ENCODE peak calls at places on chromosomes 11 and 22, in ten cellular contexts. P is D341Med; T is naive thymus-derived CD4-positive, alpha-beta T cell; D is GM18507; O is BJ; C is lower leg skin; U is T-helper 9 cell; B is cardiac fibroblast; Z is HCT116; X is activated effector memory CD4-positive, alpha-beta T cell treated with anti-CD3 and anti-CD28 coated beads, Interleukin-2, amount 50 U/mL, for 16 hours. W is an unnamed sample.

GRCh38 chr22:45163074-45163416 is 680 bp upstream of the NUP50 start:
- DNase-seq in P (peak), U (no peak), O (no peak), D (no peak), C (no peak), B (peak), Z (no peak), T (no peak), X (no peak), W (peak)

GRCh38 chr11:79047980-79048379 is 392.9 kb downstream of the TENM4 start:
- DNase-seq in U (no peak), Z (no peak), T (no peak), O (no peak), X (no peak), P (no peak), B (no peak), D (no peak), C (no peak), W (no peak)

GRCh38 chr11:70364745-70365535 is 33.4 kb upstream of the CTTN start:
- DNase-seq in D (no peak), U (peak), P (no peak), Z (no peak), T (peak), C (peak), B (no peak), X (peak), O (no peak), W (no peak)

GRCh38 chr22:29482726-29483125 is 2.7 kb downstream of the NEFH start:
- DNase-seq in B (no peak), U (no peak), O (no peak), C (peak), X (no peak), D (no peak), Z (no peak), T (no peak), P (no peak), W (no peak)

GRCh38 chr11:103170865-103171264 is 61.6 kb downstream of the DYNC2H1 start:
- DNase-seq in C (no peak), X (no peak), D (no peak), T (no peak), U (no peak), P (no peak), Z (no peak), O (peak), B (peak), W (no peak)

GRCh38 chr11:23590909-23591308 is 730.6 kb upstream of the CCDC179 start:
- DNase-seq in U (no peak), D (no peak), P (no peak), O (no peak), X (no peak), B (no peak), T (no peak), Z (no peak), C (no peak), W (no peak)

GRCh38 chr22:30617819-30618218 is 10.8 kb downstream of the TCN2 start:
- DNase-seq in D (no peak), O (no peak), C (no peak), T (no peak), U (no peak), B (no peak), X (no peak), Z (no peak), P (no peak), W (no peak)

GRCh38 chr22:25208743-25209505 is 9.3 kb downstream of the CRYBB3 start:
- DNase-seq in D (no peak), B (no peak), T (no peak), U (no peak), Z (no peak), O (no peak), X (no peak), P (no peak), C (no peak), W (no peak)

GRCh38 chr11:74257934-74258553 is 53.4 kb downstream of the P4HA3 start:
- DNase-seq in B (peak), U (no peak), T (no peak), O (no peak), X (no peak), C (no peak), Z (no peak), D (no peak), P (no peak), W (no peak)

GRCh38 chr11:118312328-118312727 is 7.8 kb downstream of the CD3E start:
- DNase-seq in U (no peak), B (no peak), C (no peak), T (no peak), O (no peak), X (no peak), D (no peak), Z (no peak), P (no peak), W (no peak)

GRCh38 chr11:70608568-70609314 is 210.4 kb downstream of the CTTN start:
- DNase-seq in X (no peak), T (no peak), O (no peak), Z (no peak), P (no peak), C (no peak), D (no peak), U (no peak), B (peak), W (peak)

GRCh38 chr11:98137437-98137836 is 883.3 kb upstream of the CNTN5 start:
- DNase-seq in P (no peak), D (no peak), T (no peak), O (no peak), Z (no peak), U (no peak), X (no peak), C (no peak), B (peak), W (no peak)

GRCh38 chr11:61026121-61027031 is 54.9 kb downstream of the CD6 start:
- DNase-seq in C (no peak), D (no peak), B (no peak), O (no peak), Z (no peak), X (peak), T (peak), P (no peak), U (peak), W (no peak)

GRCh38 chr22:47382164-47382890 is 619.9 kb downstream of the TBC1D22A start:
- DNase-seq in T (no peak), X (peak), Z (no peak), O (no peak), D (no peak), U (no peak), C (peak), P (no peak), B (no peak), W (no peak)

GRCh38 chr22:28791124-28791523 is 9.2 kb downstream of the XBP1 start:
- DNase-seq in X (no peak), U (no peak), O (no peak), P (no peak), B (no peak), D (no peak), C (peak), Z (no peak), T (no peak), W (no peak)

GRCh38 chr11:35785287-35786167 is 123.0 kb downstream of the TRIM44 start:
- DNase-seq in T (no peak), X (no peak), B (peak), D (no peak), Z (no peak), U (no peak), C (no peak), O (no peak), P (no peak), W (no peak)

GRCh38 chr22:38982008-38982927 is at the start of gene APOBEC3B:
- DNase-seq in T (peak), O (peak), C (peak), U (peak), P (no peak), B (peak), D (peak), Z (peak), X (peak), W (no peak)

GRCh38 chr22:42533638-42533977 is 14.0 kb upstream of the RRP7A start:
- DNase-seq in D (no peak), T (no peak), U (no peak), O (no peak), B (no peak), X (no peak), Z (no peak), C (no peak), P (no peak), W (no peak)

GRCh38 chr11:68036717-68037239 is 2.0 kb upstream of the TCIRG1 start:
- DNase-seq in D (no peak), O (no peak), U (no peak), X (no peak), Z (no peak), T (no peak), B (no peak), P (no peak), C (no peak), W (no peak)

GRCh38 chr11:122910775-122911174 is 28.2 kb downstream of the JHY start:
- DNase-seq in T (no peak), D (no peak), B (peak), X (no peak), U (no peak), Z (peak), P (no peak), C (no peak), O (no peak), W (peak)

GRCh38 chr11:72573380-72573949 is 100.8 kb downstream of the PDE2A start:
- DNase-seq in Z (peak), U (no peak), T (peak), O (no peak), P (peak), B (peak), D (no peak), C (peak), X (peak), W (no peak)

GRCh38 chr11:81869337-81870065 is 864.2 kb downstream of the FAM181B start:
- DNase-seq in U (peak), T (peak), Z (no peak), D (peak), B (peak), P (no peak), C (no peak), X (peak), O (no peak), W (no peak)

GRCh38 chr11:78504708-78505107 is 70.0 kb downstream of the NARS2 start:
- DNase-seq in B (no peak), C (no peak), P (no peak), D (no peak), X (no peak), U (no peak), O (no peak), T (no peak), Z (no peak), W (no peak)

GRCh38 chr11:92296138-92296515 is 71.5 kb downstream of the FAT3 start:
- DNase-seq in U (no peak), D (no peak), O (no peak), Z (no peak), X (no peak), P (no peak), C (no peak), B (peak), T (no peak), W (no peak)

GRCh38 chr11:72041364-72042058 is 38.8 kb downstream of the NUMA1 start:
- DNase-seq in T (peak), X (peak), O (peak), B (peak), D (no peak), U (peak), P (peak), Z (peak), C (peak), W (peak)

GRCh38 chr22:29041408-29041807 is 20.2 kb downstream of the C22orf31 start:
- DNase-seq in T (no peak), U (no peak), Z (no peak), C (no peak), P (no peak), D (no peak), O (no peak), X (no peak), B (peak), W (no peak)

W was measured in NCI-H2171 treated with DMSO at 0.1 percent for 48 hours.